ENCODE peak calls at places on chromosomes 13 and 19, in four cellular contexts. K, D, I and T are unnamed samples.

GRCh38 chr19:49802836-49803528 is 10.1 kb downstream of the FUZ start:
- DNase-seq in K (no peak), I (peak; percentile 69), D (no peak), T (no peak)

GRCh38 chr13:110119943-110120905 is 186.7 kb downstream of the COL4A1 start:
- DNase-seq in K (no peak), I (no peak), D (no peak), T (no peak)

GRCh38 chr13:42707003-42707402 is 74.4 kb upstream of the FAM216B start:
- DNase-seq in D (no peak), I (no peak), K (no peak), T (no peak)

GRCh38 chr13:45396548-45397095 is 21.6 kb downstream of the SLC25A30 start:
- DNase-seq in I (no peak), K (no peak), D (no peak), T (no peak)

GRCh38 chr13:66803759-66804456 is 426.2 kb downstream of the PCDH9 start:
- DNase-seq in D (no peak), I (no peak), K (no peak), T (no peak)

GRCh38 chr13:32117696-32118095 is 86.1 kb downstream of the FRY start:
- DNase-seq in I (peak; percentile 83), K (no peak), D (no peak), T (no peak)

GRCh38 chr13:38167164-38167822 is 182.4 kb upstream of the UFM1 start:
- DNase-seq in I (no peak), K (no peak), D (no peak), T (no peak)

GRCh38 chr13:57799624-57800023 is 168.1 kb downstream of the PCDH17 start:
- DNase-seq in D (no peak), I (no peak), K (no peak), T (no peak)

GRCh38 chr13:38636106-38636505 is 50.8 kb upstream of the FREM2 start:
- DNase-seq in I (peak; percentile 17), D (peak; percentile 17), K (no peak), T (no peak)

GRCh38 chr19:17114414-17114831 is 38.8 kb downstream of the MYO9B start:
- DNase-seq in D (no peak), I (no peak), K (no peak), T (no peak)

GRCh38 chr13:103066079-103066880 is at the start of gene SLC10A2:
- DNase-seq in I (no peak), K (no peak), D (no peak), T (no peak)

GRCh38 chr19:17281391-17282304 is at the start of gene ANKLE1:
- DNase-seq in K (peak; percentile 63), D (no peak), I (no peak), T (no peak)

GRCh38 chr13:106110241-106110855 is 425.1 kb downstream of the EFNB2 start:
- DNase-seq in I (no peak), D (no peak), K (no peak), T (no peak)

GRCh38 chr13:73228546-73228945 is 169.7 kb downstream of the KLF5 start:
- DNase-seq in I (no peak), D (no peak), K (no peak), T (no peak)

GRCh38 chr13:26575244-26575643 is 17.8 kb downstream of the WASF3 start:
- DNase-seq in K (no peak), I (no peak), D (no peak), T (no peak)

GRCh38 chr13:97226788-97227627 is 4.9 kb downstream of the MBNL2 start:
- DNase-seq in I (peak; percentile 59), K (peak; percentile 12), D (peak; percentile 74), T (no peak)

GRCh38 chr13:42720116-42720857 is 61.1 kb upstream of the FAM216B start:
- DNase-seq in I (peak; percentile 73), K (no peak), D (peak; percentile 19), T (no peak)

GRCh38 chr19:737591-738093 is 13.3 kb upstream of the MISP start:
- DNase-seq in I (no peak), K (peak; percentile 92), D (peak; percentile 70), T (peak; percentile 78)

GRCh38 chr19:20078696-20079095 is 896 bp downstream of the ZNF90 start:
- DNase-seq in K (no peak), D (peak; percentile 53), I (peak; percentile 20), T (no peak)

GRCh38 chr13:81686877-81687276 is 1346.0 kb upstream of the SPRY2 start:
- DNase-seq in K (no peak), D (no peak), I (no peak), T (no peak)

GRCh38 chr13:28001837-28002473 is 13.5 kb upstream of the URAD start:
- DNase-seq in D (no peak), K (peak; percentile 10), I (no peak), T (peak; percentile 28)

GRCh38 chr19:43687660-43687997 is 17.7 kb upstream of the PLAUR start:
- DNase-seq in I (no peak), D (no peak), K (no peak), T (no peak)

GRCh38 chr13:91078093-91078679 is 269.3 kb upstream of the MIR17HG start:
- DNase-seq in K (no peak), D (no peak), I (no peak), T (no peak)

GRCh38 chr19:51271015-51271600 is 20.2 kb downstream of the SIGLECL1 start:
- DNase-seq in K (peak; percentile 26), D (no peak), I (no peak), T (no peak)

GRCh38 chr13:20441879-20442278 is 83.8 kb downstream of the CRYL1 start:
- DNase-seq in I (no peak), D (no peak), K (no peak), T (no peak)

GRCh38 chr13:51479199-51479523 is 26.3 kb upstream of the INTS6 start:
- DNase-seq in D (no peak), K (no peak), I (no peak), T (no peak)

GRCh38 chr13:50125556-50126377 is 110.5 kb downstream of the KCNRG start:
- DNase-seq in I (peak; percentile 97), K (peak; percentile 74), D (peak; percentile 97), T (peak; percentile 82)

GRCh38 chr13:70339738-70340137 is 231.5 kb upstream of the KLHL1 start:
- DNase-seq in K (no peak), I (peak; percentile 40), D (peak; percentile 20), T (peak; percentile 8)

GRCh38 chr19:49553451-49554271 is 25.9 kb downstream of the RCN3 start:
- DNase-seq in K (no peak), D (peak; percentile 77), I (peak; percentile 93), T (no peak)

GRCh38 chr13:27281420-27281819 is 10.8 kb downstream of the RASL11A start:
- DNase-seq in K (no peak), I (no peak), D (no peak), T (no peak)

GRCh38 chr13:25214371-25215252 is 42.5 kb upstream of the AMER2 start:
- DNase-seq in D (no peak), I (peak; percentile 3), K (no peak), T (no peak)

GRCh38 chr19:35262101-35262761 is 6.5 kb upstream of the USF2 start:
- DNase-seq in K (no peak), I (no peak), D (peak; percentile 18), T (peak; percentile 5)
- H3K36me3 ChIP-seq in K (peaks cover 94% of the 10 kb centered on the region), I (no peaks in the 10 kb centered on the region), D (no peaks in the 10 kb centered on the region), T (peaks cover 84% of the 10 kb centered on the region)

GRCh38 chr19:47885067-47885463 is 1.1 kb downstream of the SULT2A1 start:
- DNase-seq in D (no peak), I (no peak), K (no peak), T (no peak)
- H3K36me3 ChIP-seq in D (no peaks in the 10 kb centered on the region), I (no peaks in the 10 kb centered on the region), K (no peaks in the 10 kb centered on the region), T (no peaks in the 10 kb centered on the region)

GRCh38 chr19:6110360-6110977 is at the start of gene RFX2:
- DNase-seq in K (peak; percentile 97), D (peak; percentile 99), I (peak; percentile 99), T (peak; percentile 99)
- H3K36me3 ChIP-seq in K (no peaks in the 10 kb centered on the region), D (no peaks in the 10 kb centered on the region), I (no peaks in the 10 kb centered on the region), T (no peaks in the 10 kb centered on the region)

GRCh38 chr19:4957981-4958380 is 10.9 kb upstream of the KDM4B start:
- DNase-seq in K (no peak), D (no peak), I (no peak), T (peak; percentile 56)

GRCh38 chr19:4952945-4953344 is 16.0 kb upstream of the KDM4B start:
- DNase-seq in K (no peak), D (no peak), I (no peak), T (peak; percentile 94)

GRCh38 chr19:4951671-4952070 is 17.2 kb upstream of the KDM4B start:
- DNase-seq in D (no peak), I (no peak), K (no peak), T (no peak)

DNA sequence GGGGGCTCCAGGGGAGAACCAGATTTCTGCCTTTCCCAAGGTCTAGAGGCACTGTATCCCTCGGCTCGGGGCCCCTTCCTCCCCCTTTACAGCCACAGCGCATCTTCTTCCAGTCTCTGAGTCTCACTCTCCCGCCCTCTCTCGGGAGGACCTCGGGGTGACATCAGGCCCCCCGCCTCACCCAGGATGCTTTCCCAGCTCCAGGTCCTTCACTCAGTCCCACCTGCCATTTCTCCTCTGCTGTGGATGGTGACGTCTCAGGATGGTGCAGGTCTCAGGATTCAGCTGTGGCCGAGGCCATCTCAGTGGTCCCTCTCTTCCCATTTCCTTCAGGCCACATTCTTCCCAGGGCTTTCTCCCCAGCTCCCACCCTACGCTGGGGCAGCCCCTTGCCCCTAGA is 13.6 kb upstream of the KDM4B start:
- DNase-seq in K (no peak), I (no peak), D (no peak), T (no peak)
- H3K36me3 ChIP-seq in K (peaks cover 86% of the 10 kb centered on the region), I (no peaks in the 10 kb centered on the region), D (no peaks in the 10 kb centered on the region), T (peaks cover 90% of the 10 kb centered on the region)

DNA sequence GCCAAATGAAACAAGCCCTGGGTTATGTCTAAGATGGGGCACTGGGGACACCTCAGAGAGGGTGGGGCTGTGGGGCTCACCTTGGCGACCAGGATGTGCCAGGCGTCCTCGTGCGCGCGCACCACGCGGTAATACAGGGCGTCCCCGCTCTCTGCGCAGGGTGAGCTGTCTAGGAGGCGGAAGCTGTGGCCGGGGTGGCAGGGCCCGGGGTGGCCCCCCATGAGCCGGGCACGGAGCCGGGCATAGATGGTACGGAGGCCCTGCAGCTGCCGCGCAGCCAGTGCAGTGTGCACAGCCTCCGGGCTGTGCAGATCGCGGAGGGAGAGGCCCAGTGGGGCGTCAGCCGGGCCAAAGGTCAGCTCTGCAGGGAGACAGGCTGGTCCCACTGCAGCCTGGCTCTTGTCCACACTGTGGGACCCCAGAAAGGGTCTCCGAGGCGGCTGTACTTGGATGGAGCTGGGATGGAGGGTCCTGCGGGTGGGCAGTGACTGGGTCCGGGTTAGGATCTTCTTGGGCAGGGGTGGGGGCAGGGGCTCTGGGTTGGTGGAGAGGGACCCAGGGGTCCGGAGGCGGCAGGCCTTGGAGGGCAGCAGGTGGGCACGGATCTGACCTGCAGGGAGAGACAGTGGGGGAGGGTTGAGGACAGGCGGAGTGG is 3.3 kb downstream of the PEAK3 start:
- DNase-seq in D (peak; percentile 67), I (no peak), K (no peak), T (no peak)
- H3K36me3 ChIP-seq in D (no peaks in the 10 kb centered on the region), I (no peaks in the 10 kb centered on the region), K (peaks cover 8% of the 10 kb centered on the region), T (no peaks in the 10 kb centered on the region)

GRCh38 chr19:13824703-13825102 is 29.5 kb downstream of the ZSWIM4 start:
- DNase-seq in D (no peak), K (no peak), I (no peak), T (no peak)

GRCh38 chr19:13825489-13826475 is 30.5 kb downstream of the ZSWIM4 start:
- DNase-seq in I (no peak), D (no peak), K (peak; percentile 91), T (peak; percentile 55)

GRCh38 chr19:13826652-13827235 is 31.5 kb downstream of the ZSWIM4 start:
- DNase-seq in K (no peak), I (no peak), D (no peak), T (no peak)

GRCh38 chr19:13830761-13831481 is 35.7 kb downstream of the ZSWIM4 start:
- DNase-seq in K (no peak), I (no peak), D (no peak), T (no peak)

GRCh38 chr19:13827656-13828055 is 32.4 kb downstream of the ZSWIM4 start:
- DNase-seq in K (no peak), I (no peak), D (no peak), T (peak; percentile 43)
- H3K36me3 ChIP-seq in K (no peaks in the 10 kb centered on the region), I (no peaks in the 10 kb centered on the region), D (no peaks in the 10 kb centered on the region), T (peaks cover 21% of the 10 kb centered on the region)

GRCh38 chr13:111292710-111293485 is 27.5 kb upstream of the TEX29 start:
- DNase-seq in D (no peak), K (no peak), I (no peak), T (no peak)
- H3K36me3 ChIP-seq in D (peaks cover 3% of the 10 kb centered on the region), K (peaks cover 28% of the 10 kb centered on the region), I (no peaks in the 10 kb centered on the region), T (peaks cover 51% of the 10 kb centered on the region)